ENCODE peak calls at places on chromosome 7, in nine cellular contexts. T, X, Y, M, V, O, D, Z and A are unnamed samples.
A peak's percentile ranks its signal among the peaks of the same experiment; 100 is the strongest.

GRCh38 chr7:108415821-108416536 is 40.3 kb downstream of the NRCAM start:
- DNase-seq in T (no peak), X (peak; percentile 81), Y (peak; percentile 58), M (peak; percentile 70), V (no peak), O (no peak), D (peak; percentile 82), Z (peak; percentile 89), A (peak; percentile 20)

GRCh38 chr7:80807166-80807900 is 111.5 kb downstream of the SEMA3C start:
- DNase-seq in T (no peak), X (peak; percentile 29), Y (no peak), M (no peak), V (no peak), O (no peak), D (no peak), Z (peak; percentile 34), A (no peak)

GRCh38 chr7:126570845-126571244 is 681.9 kb downstream of the GRM8 start:
- DNase-seq in T (no peak), X (no peak), Y (no peak), M (no peak), V (no peak), O (no peak), D (no peak), Z (no peak), A (no peak)

GRCh38 chr7:152760384-152761115 is 998 bp downstream of the ACTR3B start:
- DNase-seq in T (no peak), X (peak; percentile 10), Y (no peak), M (peak; percentile 20), V (no peak), O (no peak), D (peak; percentile 8), Z (peak; percentile 7), A (no peak)

GRCh38 chr7:137935849-137936508 is 65.9 kb downstream of the CREB3L2 start:
- DNase-seq in T (no peak), X (peak; percentile 34), Y (peak; percentile 25), M (no peak), V (no peak), O (no peak), D (no peak), Z (no peak), A (no peak)

GRCh38 chr7:116443646-116444045 is 55.9 kb upstream of the CAV2 start:
- DNase-seq in T (no peak), X (no peak), Y (no peak), M (no peak), V (no peak), O (no peak), D (no peak), Z (no peak), A (no peak)

GRCh38 chr7:112873831-112874553 is 83.8 kb upstream of the TMEM168 start:
- DNase-seq in T (no peak), X (no peak), Y (no peak), M (no peak), V (no peak), O (no peak), D (no peak), Z (no peak), A (no peak)

GRCh38 chr7:116740758-116741462 is 68.9 kb downstream of the MET start:
- DNase-seq in T (no peak), X (peak; percentile 25), Y (no peak), M (no peak), V (no peak), O (no peak), D (peak; percentile 91), Z (no peak), A (no peak)

GRCh38 chr7:156966387-156966786 is 16.9 kb downstream of the NOM1 start:
- DNase-seq in T (no peak), X (no peak), Y (no peak), M (no peak), V (no peak), O (no peak), D (no peak), Z (no peak), A (no peak)

GRCh38 chr7:108345710-108346336 is 110.4 kb downstream of the NRCAM start:
- DNase-seq in T (no peak), X (no peak), Y (no peak), M (no peak), V (no peak), O (no peak), D (no peak), Z (no peak), A (no peak)

GRCh38 chr7:41882745-41883527 is 180.0 kb upstream of the INHBA start:
- DNase-seq in T (no peak), X (no peak), Y (no peak), M (no peak), V (no peak), O (no peak), D (no peak), Z (no peak), A (no peak)

GRCh38 chr7:38316733-38317360 is 43.4 kb upstream of the TARP start:
- DNase-seq in T (no peak), X (no peak), Y (no peak), M (no peak), V (no peak), O (no peak), D (no peak), Z (peak; percentile 14), A (peak; percentile 63)

GRCh38 chr7:155299539-155300202 is 2.0 kb downstream of the INSIG1 start:
- DNase-seq in T (no peak), X (no peak), Y (peak; percentile 20), M (no peak), V (no peak), O (no peak), D (peak; percentile 37), Z (no peak), A (peak; percentile 9)

GRCh38 chr7:31782411-31782991 is 95.5 kb downstream of the PPP1R17 start:
- DNase-seq in T (no peak), X (peak; percentile 82), Y (peak; percentile 50), M (peak; percentile 68), V (no peak), O (no peak), D (peak; percentile 63), Z (peak; percentile 80), A (peak; percentile 68)

GRCh38 chr7:84218681-84219080 is 24.1 kb upstream of the SEMA3A start:
- DNase-seq in T (no peak), X (peak; percentile 69), Y (no peak), M (peak; percentile 75), V (no peak), O (no peak), D (peak; percentile 88), Z (peak; percentile 90), A (peak; percentile 25)

GRCh38 chr7:37323912-37324430 is 124.7 kb downstream of the ELMO1 start:
- DNase-seq in T (no peak), X (no peak), Y (no peak), M (no peak), V (no peak), O (no peak), D (no peak), Z (no peak), A (no peak)

GRCh38 chr7:130356760-130357611 is 12.4 kb downstream of the CPA5 start:
- DNase-seq in T (no peak), X (peak; percentile 92), Y (no peak), M (peak; percentile 84), V (peak; percentile 47), O (peak; percentile 91), D (peak; percentile 90), Z (peak; percentile 94), A (peak; percentile 85)
- H3K4me3 ChIP-seq in T (no peak overlapping the region), X (no peak overlapping the region), Y (no peak overlapping the region), M (no peak overlapping the region), V (no peak overlapping the region), O (no peak overlapping the region), D (no peak overlapping the region), Z (no peak overlapping the region), A (no peak overlapping the region)

DNA sequence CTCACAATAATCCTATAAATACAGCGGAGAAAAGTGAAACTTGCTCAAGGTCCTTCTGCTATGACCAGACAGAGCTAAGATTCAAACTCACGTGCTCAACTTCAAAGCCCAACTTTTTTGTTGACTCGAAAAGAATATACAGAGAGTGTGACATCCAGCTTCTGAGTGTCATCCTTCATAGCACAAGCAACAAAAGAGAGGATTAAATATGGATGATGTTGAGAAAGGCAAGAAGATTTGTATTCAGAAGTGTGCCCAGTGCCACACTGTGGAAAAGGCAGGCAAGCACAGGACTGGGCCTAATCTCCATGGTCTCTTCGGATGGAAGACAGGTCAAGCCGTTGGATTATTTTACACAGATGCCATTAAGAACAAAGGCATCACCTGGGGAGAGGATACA is 2.1 kb upstream of the FAM3C start:
- DNase-seq in T (no peak), X (no peak), Y (no peak), M (no peak), V (no peak), O (no peak), D (no peak), Z (peak; percentile 12), A (no peak)
- TF ChIP-seq CTCF in T (no peak), X (no peak), Y (peak; percentile 48), M (no peak), V (no peak), O (no peak), D (no peak), Z (no peak), A (no peak)

GRCh38 chr7:101122933-101123702 is 3.8 kb upstream of the SERPINE1 start:
- DNase-seq in T (no peak), X (no peak), Y (no peak), M (no peak), V (no peak), O (no peak), D (no peak), Z (no peak), A (no peak)

GRCh38 chr7:101120315-101120714 is 6.6 kb upstream of the SERPINE1 start:
- DNase-seq in T (no peak), X (no peak), Y (no peak), M (no peak), V (no peak), O (no peak), D (no peak), Z (no peak), A (no peak)

GRCh38 chr7:101124376-101125056 is 2.4 kb upstream of the SERPINE1 start:
- DNase-seq in T (no peak), X (peak; percentile 80), Y (no peak), M (peak; percentile 62), V (no peak), O (no peak), D (peak; percentile 80), Z (peak; percentile 89), A (peak; percentile 92)

GRCh38 chr7:101123703-101124068 is 3.2 kb upstream of the SERPINE1 start:
- DNase-seq in T (no peak), X (no peak), Y (no peak), M (no peak), V (no peak), O (no peak), D (no peak), Z (no peak), A (no peak)

GRCh38 chr7:101121996-101122932 is 4.6 kb upstream of the SERPINE1 start:
- DNase-seq in T (peak; percentile 93), X (peak; percentile 98), Y (no peak), M (peak; percentile 99), V (peak; percentile 92), O (peak; percentile 91), D (peak; percentile 89), Z (peak; percentile 99), A (peak; percentile 98)
- H3K4me3 ChIP-seq in T (peak overlapping the region; percentile 68), X (peak overlapping the region; percentile 33), Y (no peak overlapping the region), M (peak overlapping the region; percentile 61), V (peak overlapping the region; percentile 28), O (peak overlapping the region; percentile 44), D (peak overlapping the region; percentile 11), Z (peak overlapping the region; percentile 27), A (peak overlapping the region; percentile 57)

DNA sequence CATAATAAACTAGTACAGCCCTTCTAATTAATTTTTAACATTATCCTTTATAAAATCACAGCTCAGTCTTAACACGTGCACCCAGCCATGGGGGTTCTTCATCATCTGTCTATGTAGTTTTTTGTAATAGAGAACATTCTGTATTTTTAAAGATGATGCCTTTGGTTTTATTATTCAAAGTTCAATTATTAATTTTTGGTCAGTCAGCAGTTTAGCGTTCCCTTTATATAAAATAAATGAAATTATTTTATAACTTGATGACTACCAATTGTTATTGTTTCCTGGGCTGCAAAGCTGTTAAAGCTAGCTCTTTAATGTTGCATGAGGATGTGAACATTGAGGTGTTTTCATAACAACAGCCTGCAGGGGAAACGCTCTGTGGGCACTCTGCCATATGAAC is 172.1 kb upstream of the YAE1 start:
- DNase-seq in T (no peak), X (no peak), Y (no peak), M (no peak), V (no peak), O (no peak), D (no peak), Z (no peak), A (no peak)
- TF ChIP-seq CTCF in T (no peak), X (no peak), Y (no peak), M (no peak), V (no peak), O (no peak), D (no peak), Z (no peak), A (no peak)